ENCODE peak calls at places on chromosomes 4 and X, in seven cellular contexts. One of them, this sample, is unnamed.
A peak's percentile ranks its signal among the peaks of the same experiment; 100 is the strongest.

GRCh38 chrX:10415704-10416001 is 204.7 kb downstream of the MID1 start:
- DNase-seq in stimulated activated CD8-positive, alpha-beta memory T cell treated with anti-CD3 and anti-CD28 coated beads, Interleukin-4, amount 100 ng/mL, for 1 hour: no peak
- DNase-seq in body of pancreas: no peak
- DNase-seq in activated CD4-positive, alpha-beta T cell treated with anti-CD3 and anti-CD28 coated beads, Interleukin-2, amount 10 ng/mL, durations not matched to agents 7 days and 5 days: no peak
- DNase-seq in activated T-cell treated with anti-CD3 and anti-CD28 coated beads for 48 hours: no peak
- DNase-seq in lower leg skin: no peak
- DNase-seq in GM10248: no peak
- DNase-seq in this sample: no peak

GRCh38 chr4:46937493-46937892 is 28.4 kb upstream of the COX7B2 start:
- DNase-seq in stimulated activated CD8-positive, alpha-beta memory T cell treated with anti-CD3 and anti-CD28 coated beads, Interleukin-4, amount 100 ng/mL, for 1 hour: no peak
- DNase-seq in body of pancreas: no peak
- DNase-seq in activated CD4-positive, alpha-beta T cell treated with anti-CD3 and anti-CD28 coated beads, Interleukin-2, amount 10 ng/mL, durations not matched to agents 7 days and 5 days: no peak
- DNase-seq in activated T-cell treated with anti-CD3 and anti-CD28 coated beads for 48 hours: no peak
- DNase-seq in lower leg skin: no peak
- DNase-seq in GM10248: no peak
- DNase-seq in this sample: no peak

GRCh38 chr4:40486534-40486933 is 143.1 kb downstream of the RBM47 start:
- DNase-seq in stimulated activated CD8-positive, alpha-beta memory T cell treated with anti-CD3 and anti-CD28 coated beads, Interleukin-4, amount 100 ng/mL, for 1 hour: no peak
- DNase-seq in body of pancreas: no peak
- DNase-seq in activated CD4-positive, alpha-beta T cell treated with anti-CD3 and anti-CD28 coated beads, Interleukin-2, amount 10 ng/mL, durations not matched to agents 7 days and 5 days: no peak
- DNase-seq in activated T-cell treated with anti-CD3 and anti-CD28 coated beads for 48 hours: no peak
- DNase-seq in lower leg skin: no peak
- DNase-seq in GM10248: no peak
- DNase-seq in this sample: no peak

GRCh38 chr4:101987623-101988243 is 197.2 kb downstream of the BANK1 start:
- DNase-seq in stimulated activated CD8-positive, alpha-beta memory T cell treated with anti-CD3 and anti-CD28 coated beads, Interleukin-4, amount 100 ng/mL, for 1 hour: no peak
- DNase-seq in body of pancreas: no peak
- DNase-seq in activated CD4-positive, alpha-beta T cell treated with anti-CD3 and anti-CD28 coated beads, Interleukin-2, amount 10 ng/mL, durations not matched to agents 7 days and 5 days: no peak
- DNase-seq in activated T-cell treated with anti-CD3 and anti-CD28 coated beads for 48 hours: no peak
- DNase-seq in lower leg skin: no peak
- DNase-seq in GM10248: no peak
- DNase-seq in this sample: no peak

GRCh38 chr4:15659768-15660394 is 4.7 kb upstream of the FBXL5 start:
- DNase-seq in stimulated activated CD8-positive, alpha-beta memory T cell treated with anti-CD3 and anti-CD28 coated beads, Interleukin-4, amount 100 ng/mL, for 1 hour: no peak
- DNase-seq in body of pancreas: no peak
- DNase-seq in activated CD4-positive, alpha-beta T cell treated with anti-CD3 and anti-CD28 coated beads, Interleukin-2, amount 10 ng/mL, durations not matched to agents 7 days and 5 days: no peak
- DNase-seq in activated T-cell treated with anti-CD3 and anti-CD28 coated beads for 48 hours: no peak
- DNase-seq in lower leg skin: no peak
- DNase-seq in GM10248: no peak
- DNase-seq in this sample: no peak

GRCh38 chr4:174702974-174703478 is 126.0 kb downstream of the GLRA3 start:
- DNase-seq in stimulated activated CD8-positive, alpha-beta memory T cell treated with anti-CD3 and anti-CD28 coated beads, Interleukin-4, amount 100 ng/mL, for 1 hour: no peak
- DNase-seq in body of pancreas: no peak
- DNase-seq in activated CD4-positive, alpha-beta T cell treated with anti-CD3 and anti-CD28 coated beads, Interleukin-2, amount 10 ng/mL, durations not matched to agents 7 days and 5 days: no peak
- DNase-seq in activated T-cell treated with anti-CD3 and anti-CD28 coated beads for 48 hours: no peak
- DNase-seq in lower leg skin: no peak
- DNase-seq in GM10248: no peak
- DNase-seq in this sample: no peak

GRCh38 chr4:108056418-108056817 is 66.7 kb downstream of the HADH start:
- DNase-seq in stimulated activated CD8-positive, alpha-beta memory T cell treated with anti-CD3 and anti-CD28 coated beads, Interleukin-4, amount 100 ng/mL, for 1 hour: no peak
- DNase-seq in body of pancreas: no peak
- DNase-seq in activated CD4-positive, alpha-beta T cell treated with anti-CD3 and anti-CD28 coated beads, Interleukin-2, amount 10 ng/mL, durations not matched to agents 7 days and 5 days: no peak
- DNase-seq in activated T-cell treated with anti-CD3 and anti-CD28 coated beads for 48 hours: no peak
- DNase-seq in lower leg skin: no peak
- DNase-seq in GM10248: no peak
- DNase-seq in this sample: no peak

GRCh38 chr4:155629183-155629825 is 37.3 kb upstream of the GUCY1A1 start:
- DNase-seq in stimulated activated CD8-positive, alpha-beta memory T cell treated with anti-CD3 and anti-CD28 coated beads, Interleukin-4, amount 100 ng/mL, for 1 hour: no peak
- DNase-seq in body of pancreas: no peak
- DNase-seq in activated CD4-positive, alpha-beta T cell treated with anti-CD3 and anti-CD28 coated beads, Interleukin-2, amount 10 ng/mL, durations not matched to agents 7 days and 5 days: no peak
- DNase-seq in activated T-cell treated with anti-CD3 and anti-CD28 coated beads for 48 hours: no peak
- DNase-seq in lower leg skin: no peak
- DNase-seq in GM10248: no peak
- DNase-seq in this sample: no peak

GRCh38 chr4:48258845-48259397 is 10.7 kb downstream of the TEC start:
- DNase-seq in stimulated activated CD8-positive, alpha-beta memory T cell treated with anti-CD3 and anti-CD28 coated beads, Interleukin-4, amount 100 ng/mL, for 1 hour: no peak
- DNase-seq in body of pancreas: no peak
- DNase-seq in activated CD4-positive, alpha-beta T cell treated with anti-CD3 and anti-CD28 coated beads, Interleukin-2, amount 10 ng/mL, durations not matched to agents 7 days and 5 days: no peak
- DNase-seq in activated T-cell treated with anti-CD3 and anti-CD28 coated beads for 48 hours: no peak
- DNase-seq in lower leg skin: no peak
- DNase-seq in GM10248: no peak
- DNase-seq in this sample: no peak

GRCh38 chr4:84632092-84632491 is 49.2 kb downstream of the CDS1 start:
- DNase-seq in stimulated activated CD8-positive, alpha-beta memory T cell treated with anti-CD3 and anti-CD28 coated beads, Interleukin-4, amount 100 ng/mL, for 1 hour: no peak
- DNase-seq in body of pancreas: no peak
- DNase-seq in activated CD4-positive, alpha-beta T cell treated with anti-CD3 and anti-CD28 coated beads, Interleukin-2, amount 10 ng/mL, durations not matched to agents 7 days and 5 days: no peak
- DNase-seq in activated T-cell treated with anti-CD3 and anti-CD28 coated beads for 48 hours: no peak
- DNase-seq in lower leg skin: no peak
- DNase-seq in GM10248: no peak
- DNase-seq in this sample: no peak

GRCh38 chr4:152957437-152958185 is 21.5 kb downstream of the FHDC1 start:
- DNase-seq in stimulated activated CD8-positive, alpha-beta memory T cell treated with anti-CD3 and anti-CD28 coated beads, Interleukin-4, amount 100 ng/mL, for 1 hour: no peak
- DNase-seq in body of pancreas: peak; percentile 46
- DNase-seq in activated CD4-positive, alpha-beta T cell treated with anti-CD3 and anti-CD28 coated beads, Interleukin-2, amount 10 ng/mL, durations not matched to agents 7 days and 5 days: no peak
- DNase-seq in activated T-cell treated with anti-CD3 and anti-CD28 coated beads for 48 hours: no peak
- DNase-seq in lower leg skin: no peak
- DNase-seq in GM10248: no peak
- DNase-seq in this sample: no peak

GRCh38 chr4:183318656-183319055 is 1.4 kb downstream of the CLDN22 start:
- DNase-seq in stimulated activated CD8-positive, alpha-beta memory T cell treated with anti-CD3 and anti-CD28 coated beads, Interleukin-4, amount 100 ng/mL, for 1 hour: no peak
- DNase-seq in body of pancreas: no peak
- DNase-seq in activated CD4-positive, alpha-beta T cell treated with anti-CD3 and anti-CD28 coated beads, Interleukin-2, amount 10 ng/mL, durations not matched to agents 7 days and 5 days: no peak
- DNase-seq in activated T-cell treated with anti-CD3 and anti-CD28 coated beads for 48 hours: no peak
- DNase-seq in lower leg skin: no peak
- DNase-seq in GM10248: no peak
- DNase-seq in this sample: no peak

GRCh38 chr4:33722254-33722653 is 2522.1 kb downstream of the ARAP2 start:
- DNase-seq in stimulated activated CD8-positive, alpha-beta memory T cell treated with anti-CD3 and anti-CD28 coated beads, Interleukin-4, amount 100 ng/mL, for 1 hour: no peak
- DNase-seq in body of pancreas: no peak
- DNase-seq in activated CD4-positive, alpha-beta T cell treated with anti-CD3 and anti-CD28 coated beads, Interleukin-2, amount 10 ng/mL, durations not matched to agents 7 days and 5 days: no peak
- DNase-seq in activated T-cell treated with anti-CD3 and anti-CD28 coated beads for 48 hours: no peak
- DNase-seq in lower leg skin: no peak
- DNase-seq in GM10248: no peak
- DNase-seq in this sample: no peak

GRCh38 chr4:37393889-37394288 is 149.3 kb downstream of the NWD2 start:
- DNase-seq in stimulated activated CD8-positive, alpha-beta memory T cell treated with anti-CD3 and anti-CD28 coated beads, Interleukin-4, amount 100 ng/mL, for 1 hour: no peak
- DNase-seq in body of pancreas: no peak
- DNase-seq in activated CD4-positive, alpha-beta T cell treated with anti-CD3 and anti-CD28 coated beads, Interleukin-2, amount 10 ng/mL, durations not matched to agents 7 days and 5 days: no peak
- DNase-seq in activated T-cell treated with anti-CD3 and anti-CD28 coated beads for 48 hours: no peak
- DNase-seq in lower leg skin: no peak
- DNase-seq in GM10248: no peak
- DNase-seq in this sample: no peak

GRCh38 chr4:130985371-130985770 is 1889.4 kb downstream of the C4orf33 start:
- DNase-seq in stimulated activated CD8-positive, alpha-beta memory T cell treated with anti-CD3 and anti-CD28 coated beads, Interleukin-4, amount 100 ng/mL, for 1 hour: no peak
- DNase-seq in body of pancreas: no peak
- DNase-seq in activated CD4-positive, alpha-beta T cell treated with anti-CD3 and anti-CD28 coated beads, Interleukin-2, amount 10 ng/mL, durations not matched to agents 7 days and 5 days: no peak
- DNase-seq in activated T-cell treated with anti-CD3 and anti-CD28 coated beads for 48 hours: no peak
- DNase-seq in lower leg skin: no peak
- DNase-seq in GM10248: no peak
- DNase-seq in this sample: no peak

GRCh38 chr4:104210420-104210819 is 284.3 kb downstream of the CXXC4 start:
- DNase-seq in stimulated activated CD8-positive, alpha-beta memory T cell treated with anti-CD3 and anti-CD28 coated beads, Interleukin-4, amount 100 ng/mL, for 1 hour: no peak
- DNase-seq in body of pancreas: no peak
- DNase-seq in activated CD4-positive, alpha-beta T cell treated with anti-CD3 and anti-CD28 coated beads, Interleukin-2, amount 10 ng/mL, durations not matched to agents 7 days and 5 days: no peak
- DNase-seq in activated T-cell treated with anti-CD3 and anti-CD28 coated beads for 48 hours: no peak
- DNase-seq in lower leg skin: no peak
- DNase-seq in GM10248: no peak
- DNase-seq in this sample: no peak

GRCh38 chr4:78610546-78611214 is 59.1 kb downstream of the ANXA3 start:
- DNase-seq in stimulated activated CD8-positive, alpha-beta memory T cell treated with anti-CD3 and anti-CD28 coated beads, Interleukin-4, amount 100 ng/mL, for 1 hour: no peak
- DNase-seq in body of pancreas: no peak
- DNase-seq in activated CD4-positive, alpha-beta T cell treated with anti-CD3 and anti-CD28 coated beads, Interleukin-2, amount 10 ng/mL, durations not matched to agents 7 days and 5 days: peak; percentile 9
- DNase-seq in activated T-cell treated with anti-CD3 and anti-CD28 coated beads for 48 hours: no peak
- DNase-seq in lower leg skin: no peak
- DNase-seq in GM10248: no peak
- DNase-seq in this sample: no peak

GRCh38 chrX:7083468-7084396 is 63.8 kb upstream of the STS start:
- DNase-seq in stimulated activated CD8-positive, alpha-beta memory T cell treated with anti-CD3 and anti-CD28 coated beads, Interleukin-4, amount 100 ng/mL, for 1 hour: peak; percentile 28
- DNase-seq in body of pancreas: no peak
- DNase-seq in activated CD4-positive, alpha-beta T cell treated with anti-CD3 and anti-CD28 coated beads, Interleukin-2, amount 10 ng/mL, durations not matched to agents 7 days and 5 days: peak; percentile 73
- DNase-seq in activated T-cell treated with anti-CD3 and anti-CD28 coated beads for 48 hours: peak; percentile 21
- DNase-seq in lower leg skin: no peak
- DNase-seq in GM10248: peak; percentile 29
- DNase-seq in this sample: no peak

GRCh38 chr4:10960386-10960785 is 275.8 kb upstream of the CLNK start:
- DNase-seq in stimulated activated CD8-positive, alpha-beta memory T cell treated with anti-CD3 and anti-CD28 coated beads, Interleukin-4, amount 100 ng/mL, for 1 hour: no peak
- DNase-seq in body of pancreas: no peak
- DNase-seq in activated CD4-positive, alpha-beta T cell treated with anti-CD3 and anti-CD28 coated beads, Interleukin-2, amount 10 ng/mL, durations not matched to agents 7 days and 5 days: no peak
- DNase-seq in activated T-cell treated with anti-CD3 and anti-CD28 coated beads for 48 hours: no peak
- DNase-seq in lower leg skin: no peak
- DNase-seq in GM10248: no peak
- DNase-seq in this sample: no peak

GRCh38 chr4:171929477-171929876 is 116.3 kb downstream of the GALNTL6 start:
- DNase-seq in stimulated activated CD8-positive, alpha-beta memory T cell treated with anti-CD3 and anti-CD28 coated beads, Interleukin-4, amount 100 ng/mL, for 1 hour: no peak
- DNase-seq in body of pancreas: no peak
- DNase-seq in activated CD4-positive, alpha-beta T cell treated with anti-CD3 and anti-CD28 coated beads, Interleukin-2, amount 10 ng/mL, durations not matched to agents 7 days and 5 days: no peak
- DNase-seq in activated T-cell treated with anti-CD3 and anti-CD28 coated beads for 48 hours: no peak
- DNase-seq in lower leg skin: no peak
- DNase-seq in GM10248: no peak
- DNase-seq in this sample: no peak

GRCh38 chr4:2289955-2290333 is 28.0 kb upstream of the MXD4 start:
- DNase-seq in stimulated activated CD8-positive, alpha-beta memory T cell treated with anti-CD3 and anti-CD28 coated beads, Interleukin-4, amount 100 ng/mL, for 1 hour: no peak
- DNase-seq in body of pancreas: no peak
- DNase-seq in activated CD4-positive, alpha-beta T cell treated with anti-CD3 and anti-CD28 coated beads, Interleukin-2, amount 10 ng/mL, durations not matched to agents 7 days and 5 days: no peak
- DNase-seq in activated T-cell treated with anti-CD3 and anti-CD28 coated beads for 48 hours: no peak
- DNase-seq in lower leg skin: peak; percentile 79
- DNase-seq in GM10248: no peak
- DNase-seq in this sample: no peak

GRCh38 chrX:8988456-8988855 is 45.5 kb downstream of the FAM9B start:
- DNase-seq in stimulated activated CD8-positive, alpha-beta memory T cell treated with anti-CD3 and anti-CD28 coated beads, Interleukin-4, amount 100 ng/mL, for 1 hour: no peak
- DNase-seq in body of pancreas: no peak
- DNase-seq in activated CD4-positive, alpha-beta T cell treated with anti-CD3 and anti-CD28 coated beads, Interleukin-2, amount 10 ng/mL, durations not matched to agents 7 days and 5 days: no peak
- DNase-seq in activated T-cell treated with anti-CD3 and anti-CD28 coated beads for 48 hours: no peak
- DNase-seq in lower leg skin: peak; percentile 83
- DNase-seq in GM10248: no peak
- DNase-seq in this sample: no peak

GRCh38 chrX:11967986-11968385 is 170.3 kb upstream of the FRMPD4 start:
- DNase-seq in stimulated activated CD8-positive, alpha-beta memory T cell treated with anti-CD3 and anti-CD28 coated beads, Interleukin-4, amount 100 ng/mL, for 1 hour: no peak
- DNase-seq in body of pancreas: no peak
- DNase-seq in activated CD4-positive, alpha-beta T cell treated with anti-CD3 and anti-CD28 coated beads, Interleukin-2, amount 10 ng/mL, durations not matched to agents 7 days and 5 days: no peak
- DNase-seq in activated T-cell treated with anti-CD3 and anti-CD28 coated beads for 48 hours: no peak
- DNase-seq in lower leg skin: no peak
- DNase-seq in GM10248: no peak
- DNase-seq in this sample: no peak

GRCh38 chr4:138184881-138185280 is 57.3 kb downstream of the SLC7A11 start:
- DNase-seq in stimulated activated CD8-positive, alpha-beta memory T cell treated with anti-CD3 and anti-CD28 coated beads, Interleukin-4, amount 100 ng/mL, for 1 hour: no peak
- DNase-seq in body of pancreas: no peak
- DNase-seq in activated CD4-positive, alpha-beta T cell treated with anti-CD3 and anti-CD28 coated beads, Interleukin-2, amount 10 ng/mL, durations not matched to agents 7 days and 5 days: no peak
- DNase-seq in activated T-cell treated with anti-CD3 and anti-CD28 coated beads for 48 hours: no peak
- DNase-seq in lower leg skin: no peak
- DNase-seq in GM10248: no peak
- DNase-seq in this sample: no peak

GRCh38 chr4:124872659-124873058 is 160.1 kb upstream of the ANKRD50 start:
- DNase-seq in stimulated activated CD8-positive, alpha-beta memory T cell treated with anti-CD3 and anti-CD28 coated beads, Interleukin-4, amount 100 ng/mL, for 1 hour: no peak
- DNase-seq in body of pancreas: no peak
- DNase-seq in activated CD4-positive, alpha-beta T cell treated with anti-CD3 and anti-CD28 coated beads, Interleukin-2, amount 10 ng/mL, durations not matched to agents 7 days and 5 days: no peak
- DNase-seq in activated T-cell treated with anti-CD3 and anti-CD28 coated beads for 48 hours: no peak
- DNase-seq in lower leg skin: no peak
- DNase-seq in GM10248: no peak
- DNase-seq in this sample: no peak

GRCh38 chr4:176945314-176945713 is 152.6 kb upstream of the VEGFC start:
- DNase-seq in stimulated activated CD8-positive, alpha-beta memory T cell treated with anti-CD3 and anti-CD28 coated beads, Interleukin-4, amount 100 ng/mL, for 1 hour: no peak
- DNase-seq in body of pancreas: no peak
- DNase-seq in activated CD4-positive, alpha-beta T cell treated with anti-CD3 and anti-CD28 coated beads, Interleukin-2, amount 10 ng/mL, durations not matched to agents 7 days and 5 days: no peak
- DNase-seq in activated T-cell treated with anti-CD3 and anti-CD28 coated beads for 48 hours: no peak
- DNase-seq in lower leg skin: no peak
- DNase-seq in GM10248: no peak
- DNase-seq in this sample: no peak

GRCh38 chr4:76803522-76803921 is 94.4 kb downstream of the SOWAHB start:
- DNase-seq in stimulated activated CD8-positive, alpha-beta memory T cell treated with anti-CD3 and anti-CD28 coated beads, Interleukin-4, amount 100 ng/mL, for 1 hour: no peak
- DNase-seq in body of pancreas: no peak
- DNase-seq in activated CD4-positive, alpha-beta T cell treated with anti-CD3 and anti-CD28 coated beads, Interleukin-2, amount 10 ng/mL, durations not matched to agents 7 days and 5 days: no peak
- DNase-seq in activated T-cell treated with anti-CD3 and anti-CD28 coated beads for 48 hours: no peak
- DNase-seq in lower leg skin: no peak
- DNase-seq in GM10248: no peak
- DNase-seq in this sample: no peak

GRCh38 chrX:111671668-111672067 is 9.3 kb upstream of the ALG13 start:
- DNase-seq in stimulated activated CD8-positive, alpha-beta memory T cell treated with anti-CD3 and anti-CD28 coated beads, Interleukin-4, amount 100 ng/mL, for 1 hour: no peak
- DNase-seq in body of pancreas: no peak
- DNase-seq in activated CD4-positive, alpha-beta T cell treated with anti-CD3 and anti-CD28 coated beads, Interleukin-2, amount 10 ng/mL, durations not matched to agents 7 days and 5 days: no peak
- DNase-seq in activated T-cell treated with anti-CD3 and anti-CD28 coated beads for 48 hours: no peak
- DNase-seq in lower leg skin: no peak
- DNase-seq in GM10248: no peak
- DNase-seq in this sample: no peak

GRCh38 chrX:129760981-129761380 is 18.8 kb upstream of the SASH3 start:
- DNase-seq in stimulated activated CD8-positive, alpha-beta memory T cell treated with anti-CD3 and anti-CD28 coated beads, Interleukin-4, amount 100 ng/mL, for 1 hour: no peak
- DNase-seq in body of pancreas: no peak
- DNase-seq in activated CD4-positive, alpha-beta T cell treated with anti-CD3 and anti-CD28 coated beads, Interleukin-2, amount 10 ng/mL, durations not matched to agents 7 days and 5 days: no peak
- DNase-seq in activated T-cell treated with anti-CD3 and anti-CD28 coated beads for 48 hours: no peak
- DNase-seq in lower leg skin: no peak
- DNase-seq in GM10248: no peak
- DNase-seq in this sample: no peak

GRCh38 chr4:77819409-77819835 is 254 bp upstream of the CNOT6L start:
- DNase-seq in stimulated activated CD8-positive, alpha-beta memory T cell treated with anti-CD3 and anti-CD28 coated beads, Interleukin-4, amount 100 ng/mL, for 1 hour: no peak
- DNase-seq in body of pancreas: no peak
- DNase-seq in activated CD4-positive, alpha-beta T cell treated with anti-CD3 and anti-CD28 coated beads, Interleukin-2, amount 10 ng/mL, durations not matched to agents 7 days and 5 days: no peak
- DNase-seq in activated T-cell treated with anti-CD3 and anti-CD28 coated beads for 48 hours: peak; percentile 67
- DNase-seq in lower leg skin: no peak
- DNase-seq in GM10248: no peak
- DNase-seq in this sample: peak; percentile 24

GRCh38 chr4:1993169-1993516 is 15.6 kb downstream of the NELFA start:
- DNase-seq in stimulated activated CD8-positive, alpha-beta memory T cell treated with anti-CD3 and anti-CD28 coated beads, Interleukin-4, amount 100 ng/mL, for 1 hour: no peak
- DNase-seq in body of pancreas: no peak
- DNase-seq in activated CD4-positive, alpha-beta T cell treated with anti-CD3 and anti-CD28 coated beads, Interleukin-2, amount 10 ng/mL, durations not matched to agents 7 days and 5 days: no peak
- DNase-seq in activated T-cell treated with anti-CD3 and anti-CD28 coated beads for 48 hours: no peak
- DNase-seq in lower leg skin: peak; percentile 70
- DNase-seq in GM10248: no peak
- DNase-seq in this sample: no peak